ENCODE peak calls at places on chromosomes 1 and 21, in four cellular contexts. U is HCEC 1CT; Q is stimulated activated CD8-positive, alpha-beta memory T cell treated with anti-CD3 and anti-CD28 coated beads, Interleukin-7, amount 100 ng/mL, for 1 hour; Y is GM12892. K is an unnamed sample.

GRCh38 chr1:93448292-93448982 is 519 bp downstream of the FNBP1L start:
- DNase-seq in U (no peak), Q (no peak), Y (peak), K (peak)

GRCh38 chr21:45294509-45295291 is 7.0 kb upstream of the POFUT2 start:
- DNase-seq in U (peak), Q (no peak), Y (no peak), K (no peak)

GRCh38 chr1:77906624-77907023 is 18.2 kb downstream of the NEXN start:
- DNase-seq in U (no peak), Q (no peak), Y (no peak), K (no peak)

GRCh38 chr1:205373022-205373421 is 16.3 kb upstream of the KLHDC8A start:
- DNase-seq in U (no peak), Q (no peak), Y (no peak), K (no peak)

GRCh38 chr1:175274368-175274767 is 81.8 kb upstream of the KIAA0040 start:
- DNase-seq in U (no peak), Q (no peak), Y (no peak), K (no peak)

GRCh38 chr1:68119445-68119844 is 69.0 kb upstream of the DIRAS3 start:
- DNase-seq in U (no peak), Q (no peak), Y (no peak), K (no peak)

GRCh38 chr1:6013491-6013890 is 21.3 kb upstream of the NPHP4 start:
- DNase-seq in U (no peak), Q (no peak), Y (no peak), K (no peak)

GRCh38 chr1:42822833-42823392 is 5.7 kb upstream of the SVBP start:
- DNase-seq in U (peak), Q (no peak), Y (no peak), K (no peak)

GRCh38 chr1:154206212-154206611 is at the start of gene CFAP141:
- DNase-seq in U (no peak), Q (no peak), Y (no peak), K (no peak)

GRCh38 chr21:34737115-34737514 is 68.3 kb downstream of the CLIC6 start:
- DNase-seq in U (no peak), Q (no peak), Y (no peak), K (no peak)

GRCh38 chr1:167936930-167937708 is at the start of gene MPC2:
- DNase-seq in U (peak), Q (peak), Y (peak), K (peak)

GRCh38 chr1:234710936-234711335 is 101.0 kb upstream of the IRF2BP2 start:
- DNase-seq in U (no peak), Q (no peak), Y (no peak), K (no peak)

GRCh38 chr1:88910401-88910800 is 19.0 kb upstream of the GTF2B start:
- DNase-seq in U (no peak), Q (no peak), Y (no peak), K (no peak)

GRCh38 chr1:179107706-179108629 is 26.1 kb downstream of the TOR3A start:
- DNase-seq in U (no peak), Q (no peak), Y (no peak), K (no peak)

GRCh38 chr1:245179706-245180105 is 24.9 kb downstream of the KIF26B start:
- DNase-seq in U (no peak), Q (no peak), Y (no peak), K (no peak)

GRCh38 chr1:172698224-172698623 is 39.3 kb downstream of the FASLG start:
- DNase-seq in U (no peak), Q (no peak), Y (no peak), K (no peak)

GRCh38 chr21:28541371-28542112 is 451.1 kb downstream of the LTN1 start:
- DNase-seq in U (peak), Q (no peak), Y (no peak), K (no peak)

GRCh38 chr1:93601686-93602085 is 80.0 kb downstream of the BCAR3 start:
- DNase-seq in U (no peak), Q (no peak), Y (no peak), K (no peak)

GRCh38 chr1:42971848-42972291 is 13.2 kb upstream of the SLC2A1 start:
- DNase-seq in U (peak), Q (no peak), Y (no peak), K (no peak)

GRCh38 chr21:37606549-37606948 is 240.0 kb downstream of the DYRK1A start:
- DNase-seq in U (no peak), Q (no peak), Y (no peak), K (no peak)